ENCODE peak calls at places on chromosomes 12 and 14, in eight cellular contexts. One of them, this sample, is unnamed.

GRCh38 chr12:93376436-93377251 is 1.1 kb upstream of the NUDT4 start:
- DNase-seq in GM20000: no peak
- DNase-seq in HFF-Myc: no peak
- DNase-seq in AG04449: no peak
- DNase-seq in OCI-LY7: no peak
- DNase-seq in hepatocyte: peak
- DNase-seq in esophagus squamous epithelium: no peak
- DNase-seq in cardiac fibroblast: peak
- DNase-seq in this sample: peak

GRCh38 chr14:95290769-95291440 is 28.8 kb downstream of the CLMN start:
- DNase-seq in GM20000: peak
- DNase-seq in hepatocyte: peak
- DNase-seq in esophagus squamous epithelium: no peak
- DNase-seq in OCI-LY7: peak
- DNase-seq in HFF-Myc: no peak
- DNase-seq in cardiac fibroblast: peak
- DNase-seq in AG04449: no peak
- DNase-seq in this sample: peak

GRCh38 chr12:46675736-46676135 is 150.1 kb downstream of the SLC38A4 start:
- DNase-seq in AG04449: no peak
- DNase-seq in OCI-LY7: peak
- DNase-seq in cardiac fibroblast: peak
- DNase-seq in GM20000: peak
- DNase-seq in HFF-Myc: no peak
- DNase-seq in esophagus squamous epithelium: no peak
- DNase-seq in hepatocyte: peak
- DNase-seq in this sample: peak

GRCh38 chr12:22684526-22685118 is 59.7 kb downstream of the ETNK1 start:
- DNase-seq in AG04449: no peak
- DNase-seq in OCI-LY7: peak
- DNase-seq in GM20000: peak
- DNase-seq in HFF-Myc: no peak
- DNase-seq in esophagus squamous epithelium: no peak
- DNase-seq in hepatocyte: peak
- DNase-seq in cardiac fibroblast: peak
- DNase-seq in this sample: no peak

GRCh38 chr12:25337916-25338315 is 87.2 kb upstream of the KRAS start:
- DNase-seq in esophagus squamous epithelium: no peak
- DNase-seq in OCI-LY7: no peak
- DNase-seq in GM20000: no peak
- DNase-seq in hepatocyte: no peak
- DNase-seq in HFF-Myc: no peak
- DNase-seq in cardiac fibroblast: no peak
- DNase-seq in AG04449: no peak
- DNase-seq in this sample: no peak

GRCh38 chr12:117501470-117501869 is 140.0 kb upstream of the NOS1 start:
- DNase-seq in OCI-LY7: no peak
- DNase-seq in esophagus squamous epithelium: no peak
- DNase-seq in HFF-Myc: no peak
- DNase-seq in AG04449: no peak
- DNase-seq in hepatocyte: no peak
- DNase-seq in GM20000: no peak
- DNase-seq in cardiac fibroblast: no peak
- DNase-seq in this sample: no peak

GRCh38 chr12:20404576-20405346 is 36.4 kb downstream of the PDE3A start:
- DNase-seq in hepatocyte: no peak
- DNase-seq in HFF-Myc: peak
- DNase-seq in AG04449: no peak
- DNase-seq in GM20000: no peak
- DNase-seq in OCI-LY7: no peak
- DNase-seq in cardiac fibroblast: peak
- DNase-seq in esophagus squamous epithelium: no peak
- DNase-seq in this sample: no peak

GRCh38 chr14:72559227-72559626 is 334.7 kb downstream of the DPF3 start:
- DNase-seq in HFF-Myc: no peak
- DNase-seq in OCI-LY7: no peak
- DNase-seq in AG04449: no peak
- DNase-seq in GM20000: no peak
- DNase-seq in hepatocyte: no peak
- DNase-seq in esophagus squamous epithelium: no peak
- DNase-seq in cardiac fibroblast: no peak
- DNase-seq in this sample: no peak

GRCh38 chr12:67400742-67401141 is 131.6 kb downstream of the CAND1 start:
- DNase-seq in HFF-Myc: no peak
- DNase-seq in hepatocyte: no peak
- DNase-seq in cardiac fibroblast: no peak
- DNase-seq in GM20000: no peak
- DNase-seq in OCI-LY7: no peak
- DNase-seq in AG04449: no peak
- DNase-seq in esophagus squamous epithelium: no peak
- DNase-seq in this sample: no peak

GRCh38 chr14:95184413-95184790 is 27.1 kb upstream of the DICER1 start:
- DNase-seq in GM20000: no peak
- DNase-seq in AG04449: no peak
- DNase-seq in OCI-LY7: no peak
- DNase-seq in HFF-Myc: no peak
- DNase-seq in hepatocyte: no peak
- DNase-seq in esophagus squamous epithelium: no peak
- DNase-seq in cardiac fibroblast: peak
- DNase-seq in this sample: no peak

GRCh38 chr12:51846911-51847829 is 1.3 kb downstream of the FIGNL2 start:
- DNase-seq in hepatocyte: peak
- DNase-seq in OCI-LY7: no peak
- DNase-seq in HFF-Myc: no peak
- DNase-seq in AG04449: no peak
- DNase-seq in cardiac fibroblast: no peak
- DNase-seq in esophagus squamous epithelium: no peak
- DNase-seq in GM20000: peak
- DNase-seq in this sample: no peak

GRCh38 chr12:24915501-24915900 is 33.4 kb downstream of the BCAT1 start:
- DNase-seq in esophagus squamous epithelium: no peak
- DNase-seq in AG04449: no peak
- DNase-seq in hepatocyte: no peak
- DNase-seq in GM20000: no peak
- DNase-seq in HFF-Myc: no peak
- DNase-seq in cardiac fibroblast: no peak
- DNase-seq in OCI-LY7: no peak
- DNase-seq in this sample: no peak

GRCh38 chr12:113673524-113674238 is 202.0 kb upstream of the LHX5 start:
- DNase-seq in HFF-Myc: no peak
- DNase-seq in AG04449: no peak
- DNase-seq in OCI-LY7: no peak
- DNase-seq in cardiac fibroblast: no peak
- DNase-seq in hepatocyte: no peak
- DNase-seq in esophagus squamous epithelium: no peak
- DNase-seq in GM20000: no peak
- DNase-seq in this sample: no peak

GRCh38 chr12:2095878-2096277 is 43.1 kb downstream of the CACNA1C start:
- DNase-seq in hepatocyte: peak
- DNase-seq in esophagus squamous epithelium: no peak
- DNase-seq in GM20000: no peak
- DNase-seq in cardiac fibroblast: no peak
- DNase-seq in OCI-LY7: no peak
- DNase-seq in HFF-Myc: no peak
- DNase-seq in AG04449: no peak
- DNase-seq in this sample: no peak

GRCh38 chr12:72219937-72220336 is 52.2 kb upstream of the TRHDE start:
- DNase-seq in GM20000: no peak
- DNase-seq in AG04449: no peak
- DNase-seq in cardiac fibroblast: no peak
- DNase-seq in esophagus squamous epithelium: no peak
- DNase-seq in OCI-LY7: no peak
- DNase-seq in HFF-Myc: no peak
- DNase-seq in hepatocyte: no peak
- DNase-seq in this sample: no peak

GRCh38 chr14:32381869-32382268 is 52.8 kb downstream of the AKAP6 start:
- DNase-seq in GM20000: no peak
- DNase-seq in HFF-Myc: no peak
- DNase-seq in OCI-LY7: no peak
- DNase-seq in cardiac fibroblast: no peak
- DNase-seq in hepatocyte: no peak
- DNase-seq in esophagus squamous epithelium: no peak
- DNase-seq in AG04449: no peak
- DNase-seq in this sample: no peak

GRCh38 chr12:75850751-75851462 is 180.7 kb downstream of the PHLDA1 start:
- DNase-seq in HFF-Myc: peak
- DNase-seq in OCI-LY7: no peak
- DNase-seq in GM20000: no peak
- DNase-seq in cardiac fibroblast: peak
- DNase-seq in AG04449: no peak
- DNase-seq in esophagus squamous epithelium: no peak
- DNase-seq in hepatocyte: peak
- DNase-seq in this sample: no peak

GRCh38 chr14:96354246-96354645 is 8.9 kb downstream of the ATG2B start:
- DNase-seq in GM20000: no peak
- DNase-seq in HFF-Myc: no peak
- DNase-seq in hepatocyte: no peak
- DNase-seq in esophagus squamous epithelium: no peak
- DNase-seq in OCI-LY7: no peak
- DNase-seq in AG04449: no peak
- DNase-seq in cardiac fibroblast: no peak
- DNase-seq in this sample: no peak

GRCh38 chr14:61656341-61656740 is 39.0 kb upstream of the HIF1A start:
- DNase-seq in AG04449: no peak
- DNase-seq in GM20000: no peak
- DNase-seq in OCI-LY7: no peak
- DNase-seq in esophagus squamous epithelium: no peak
- DNase-seq in hepatocyte: no peak
- DNase-seq in HFF-Myc: no peak
- DNase-seq in cardiac fibroblast: no peak
- DNase-seq in this sample: no peak

GRCh38 chr14:22434030-22434429 is 155.0 kb downstream of the DAD1 start:
- DNase-seq in cardiac fibroblast: no peak
- DNase-seq in OCI-LY7: peak
- DNase-seq in esophagus squamous epithelium: no peak
- DNase-seq in HFF-Myc: no peak
- DNase-seq in GM20000: no peak
- DNase-seq in AG04449: no peak
- DNase-seq in hepatocyte: no peak
- DNase-seq in this sample: no peak

GRCh38 chr12:4858385-4858784 is 51.3 kb upstream of the KCNA1 start:
- DNase-seq in cardiac fibroblast: no peak
- DNase-seq in AG04449: no peak
- DNase-seq in esophagus squamous epithelium: no peak
- DNase-seq in OCI-LY7: peak
- DNase-seq in GM20000: peak
- DNase-seq in hepatocyte: peak
- DNase-seq in HFF-Myc: no peak
- DNase-seq in this sample: no peak

GRCh38 chr12:76480800-76481199 is 78.8 kb downstream of the OSBPL8 start:
- DNase-seq in esophagus squamous epithelium: no peak
- DNase-seq in HFF-Myc: no peak
- DNase-seq in OCI-LY7: no peak
- DNase-seq in AG04449: no peak
- DNase-seq in cardiac fibroblast: no peak
- DNase-seq in hepatocyte: no peak
- DNase-seq in GM20000: no peak
- DNase-seq in this sample: no peak

GRCh38 chr12:15001733-15002471 is 29.1 kb downstream of the PDE6H start:
- DNase-seq in OCI-LY7: no peak
- DNase-seq in GM20000: no peak
- DNase-seq in esophagus squamous epithelium: no peak
- DNase-seq in AG04449: no peak
- DNase-seq in HFF-Myc: no peak
- DNase-seq in cardiac fibroblast: peak
- DNase-seq in hepatocyte: peak
- DNase-seq in this sample: no peak

GRCh38 chr12:46938071-46938678 is 112.4 kb upstream of the SLC38A4 start:
- DNase-seq in hepatocyte: no peak
- DNase-seq in esophagus squamous epithelium: no peak
- DNase-seq in HFF-Myc: no peak
- DNase-seq in GM20000: no peak
- DNase-seq in OCI-LY7: no peak
- DNase-seq in cardiac fibroblast: no peak
- DNase-seq in AG04449: no peak
- DNase-seq in this sample: no peak

GRCh38 chr14:28661171-28661772 is 105.3 kb upstream of the FOXG1 start:
- DNase-seq in OCI-LY7: no peak
- DNase-seq in esophagus squamous epithelium: no peak
- DNase-seq in GM20000: no peak
- DNase-seq in cardiac fibroblast: peak
- DNase-seq in HFF-Myc: no peak
- DNase-seq in AG04449: no peak
- DNase-seq in hepatocyte: no peak
- DNase-seq in this sample: no peak

GRCh38 chr14:60488175-60488574 is 2.3 kb upstream of the C14orf39 start:
- DNase-seq in AG04449: no peak
- DNase-seq in GM20000: no peak
- DNase-seq in hepatocyte: no peak
- DNase-seq in HFF-Myc: no peak
- DNase-seq in OCI-LY7: no peak
- DNase-seq in cardiac fibroblast: no peak
- DNase-seq in esophagus squamous epithelium: no peak
- DNase-seq in this sample: no peak
- TF ChIP-seq CTCF in AG04449: no peak
- TF ChIP-seq CTCF in GM20000: no peak
- TF ChIP-seq CTCF in hepatocyte: peak
- TF ChIP-seq CTCF in HFF-Myc: no peak
- TF ChIP-seq CTCF in OCI-LY7: peak
- TF ChIP-seq CTCF in cardiac fibroblast: peak
- TF ChIP-seq CTCF in esophagus squamous epithelium: no peak
- TF ChIP-seq CTCF in this sample: no peak

GRCh38 chr12:7667025-7667575 is 1.4 kb upstream of the APOBEC1 start:
- DNase-seq in esophagus squamous epithelium: no peak
- DNase-seq in AG04449: no peak
- DNase-seq in HFF-Myc: no peak
- DNase-seq in hepatocyte: no peak
- DNase-seq in cardiac fibroblast: no peak
- DNase-seq in OCI-LY7: peak
- DNase-seq in GM20000: no peak
- DNase-seq in this sample: peak
- TF ChIP-seq CTCF in esophagus squamous epithelium: no peak
- TF ChIP-seq CTCF in AG04449: peak
- TF ChIP-seq CTCF in HFF-Myc: peak
- TF ChIP-seq CTCF in hepatocyte: peak
- TF ChIP-seq CTCF in cardiac fibroblast: no peak
- TF ChIP-seq CTCF in OCI-LY7: peak
- TF ChIP-seq CTCF in GM20000: no peak
- TF ChIP-seq CTCF in this sample: no peak

GRCh38 chr12:118855858-118856257 is 125.5 kb upstream of the SRRM4 start:
- DNase-seq in hepatocyte: no peak
- DNase-seq in OCI-LY7: no peak
- DNase-seq in HFF-Myc: no peak
- DNase-seq in GM20000: no peak
- DNase-seq in AG04449: no peak
- DNase-seq in cardiac fibroblast: no peak
- DNase-seq in esophagus squamous epithelium: no peak
- DNase-seq in this sample: no peak

GRCh38 chr12:118853634-118854033 is 127.7 kb upstream of the SRRM4 start:
- DNase-seq in cardiac fibroblast: peak
- DNase-seq in HFF-Myc: no peak
- DNase-seq in AG04449: no peak
- DNase-seq in esophagus squamous epithelium: no peak
- DNase-seq in GM20000: no peak
- DNase-seq in OCI-LY7: peak
- DNase-seq in hepatocyte: peak
- DNase-seq in this sample: no peak

GRCh38 chr12:118850244-118850825 is 131.0 kb upstream of the SRRM4 start:
- DNase-seq in AG04449: no peak
- DNase-seq in OCI-LY7: peak
- DNase-seq in HFF-Myc: no peak
- DNase-seq in GM20000: peak
- DNase-seq in hepatocyte: peak
- DNase-seq in esophagus squamous epithelium: no peak
- DNase-seq in cardiac fibroblast: peak
- DNase-seq in this sample: peak
- TF ChIP-seq CTCF in AG04449: peak
- TF ChIP-seq CTCF in OCI-LY7: peak
- TF ChIP-seq CTCF in HFF-Myc: peak
- TF ChIP-seq CTCF in GM20000: peak
- TF ChIP-seq CTCF in hepatocyte: peak
- TF ChIP-seq CTCF in esophagus squamous epithelium: peak
- TF ChIP-seq CTCF in cardiac fibroblast: peak
- TF ChIP-seq CTCF in this sample: peak

GRCh38 chr12:8544295-8544694 is 3.6 kb upstream of the CLEC4E start:
- DNase-seq in OCI-LY7: peak
- DNase-seq in esophagus squamous epithelium: no peak
- DNase-seq in hepatocyte: peak
- DNase-seq in GM20000: peak
- DNase-seq in AG04449: peak
- DNase-seq in cardiac fibroblast: peak
- DNase-seq in HFF-Myc: peak
- DNase-seq in this sample: peak
- TF ChIP-seq CTCF in OCI-LY7: peak
- TF ChIP-seq CTCF in esophagus squamous epithelium: peak
- TF ChIP-seq CTCF in hepatocyte: peak
- TF ChIP-seq CTCF in GM20000: peak
- TF ChIP-seq CTCF in AG04449: peak
- TF ChIP-seq CTCF in cardiac fibroblast: peak
- TF ChIP-seq CTCF in HFF-Myc: peak
- TF ChIP-seq CTCF in this sample: peak